ENCODE peak calls at places on chromosomes 16 and 17, in nine cellular contexts. F is iris pigment epithelial cell; C is T-helper 2 cell; E is dermis microvascular lymphatic vessel endothelial cell; Z is neural crest cell; G is activated CD8-positive, alpha-beta memory T cell treated with anti-CD3 and anti-CD28 coated beads for 24 hours; T is fibroblast of the aortic adventitia; A is left cardiac atrium; J is stomach. H is an unnamed sample.

GRCh38 chr17:82823004-82823403 is 16.8 kb downstream of the ZNF750 start:
- DNase-seq in F (no peak), C (no peak), E (no peak), Z (no peak), G (no peak), T (no peak), A (no peak), J (no peak), H (no peak)

GRCh38 chr17:51853857-51854256 is 304.7 kb downstream of the CA10 start:
- DNase-seq in F (no peak), C (no peak), E (no peak), Z (no peak), G (no peak), T (no peak), A (no peak), J (no peak), H (no peak)

GRCh38 chr17:40335620-40336019 is 26.6 kb downstream of the RARA start:
- DNase-seq in F (no peak), C (no peak), E (no peak), Z (no peak), G (no peak), T (no peak), A (no peak), J (no peak), H (no peak)

GRCh38 chr17:8029121-8029520 is 9.7 kb upstream of the ALOX15B start:
- DNase-seq in F (peak; percentile 38), C (no peak), E (no peak), Z (no peak), G (no peak), T (peak; percentile 43), A (no peak), J (no peak), H (no peak)

GRCh38 chr16:31505483-31505882 is 2.7 kb downstream of the RUSF1 start:
- DNase-seq in F (no peak), C (no peak), E (no peak), Z (no peak), G (no peak), T (no peak), A (no peak), J (no peak), H (no peak)

GRCh38 chr16:82630219-82630618 is 3.5 kb downstream of the CDH13 start:
- DNase-seq in F (peak; percentile 48), C (no peak), E (no peak), Z (no peak), G (no peak), T (peak; percentile 58), A (no peak), J (no peak), H (peak; percentile 29)

GRCh38 chr17:68509151-68510057 is 2.8 kb upstream of the PRKAR1A start:
- DNase-seq in F (no peak), C (no peak), E (peak; percentile 89), Z (no peak), G (no peak), T (no peak), A (peak; percentile 44), J (no peak), H (no peak)

GRCh38 chr16:54285414-54286066 is 1.0 kb downstream of the IRX3 start:
- DNase-seq in F (peak; percentile 64), C (no peak), E (no peak), Z (peak; percentile 23), G (peak; percentile 59), T (peak; percentile 43), A (peak; percentile 59), J (peak; percentile 56), H (peak; percentile 32)

GRCh38 chr17:20266806-20267458 is 200.4 kb downstream of the LGALS9B start:
- DNase-seq in F (peak; percentile 63), C (no peak), E (no peak), Z (no peak), G (no peak), T (peak; percentile 37), A (no peak), J (no peak), H (peak; percentile 42)

GRCh38 chr17:7576432-7576937 is 3.0 kb upstream of the CD68 start:
- DNase-seq in F (no peak), C (no peak), E (no peak), Z (no peak), G (no peak), T (no peak), A (no peak), J (no peak), H (no peak)

GRCh38 chr16:35140293-35140986 is 1681.0 kb downstream of the TP53TG3F start:
- DNase-seq in F (no peak), C (no peak), E (no peak), Z (no peak), G (peak; percentile 47), T (no peak), A (no peak), J (no peak), H (no peak)